ENCODE peak calls at places on chromosomes 16 and 17, in five cellular contexts. A, D, U, I and N are unnamed samples.

GRCh38 chr17:38705803-38706624 is 941 bp downstream of the MLLT6 start:
- DNase-seq in A (peak; percentile 63), I (no peak), D (no peak), U (no peak), N (no peak)

GRCh38 chr17:50118828-50119218 is 11.1 kb downstream of the SAMD14 start:
- DNase-seq in A (no peak), I (no peak), D (no peak), U (no peak), N (no peak)

GRCh38 chr17:56570199-56570598 is 23.3 kb upstream of the NOG start:
- DNase-seq in U (no peak), A (no peak), D (no peak), I (no peak), N (no peak)

GRCh38 chr16:65012357-65012756 is 109.5 kb downstream of the CDH11 start:
- DNase-seq in A (no peak), D (no peak), I (no peak), U (no peak), N (no peak)

GRCh38 chr17:59357929-59358328 is 26.5 kb downstream of the YPEL2 start:
- DNase-seq in A (no peak), U (no peak), I (no peak), D (no peak), N (no peak)

GRCh38 chr17:77783991-77784820 is 174.3 kb upstream of the TNRC6C start:
- DNase-seq in D (no peak), A (no peak), I (no peak), U (no peak), N (no peak)

GRCh38 chr17:16019347-16019746 is 19.7 kb downstream of the TTC19 start:
- DNase-seq in D (no peak), I (no peak), U (no peak), A (no peak), N (no peak)

GRCh38 chr17:37024181-37024637 is 75.5 kb downstream of the AATF start:
- DNase-seq in U (no peak), I (no peak), A (no peak), D (no peak), N (no peak)

GRCh38 chr17:549197-550040 is 165.2 kb downstream of the VPS53 start:
- DNase-seq in D (no peak), I (no peak), A (no peak), U (no peak), N (no peak)

GRCh38 chr17:13508916-13509315 is 92.8 kb downstream of the HS3ST3A1 start:
- DNase-seq in D (no peak), U (no peak), A (no peak), I (no peak), N (no peak)

GRCh38 chr17:59914274-59914854 is 21.4 kb downstream of the RPS6KB1 start:
- DNase-seq in A (peak; percentile 51), I (no peak), D (peak; percentile 6), U (no peak), N (peak; percentile 59)

GRCh38 chr16:13791095-13791494 is 128.9 kb upstream of the ERCC4 start:
- DNase-seq in D (no peak), A (no peak), U (no peak), I (no peak), N (no peak)

GRCh38 chr16:10669791-10670190 is 24.9 kb downstream of the TEKT5 start:
- DNase-seq in A (no peak), U (no peak), I (no peak), D (no peak), N (no peak)

GRCh38 chr16:10667239-10667638 is 27.5 kb downstream of the TEKT5 start:
- DNase-seq in I (no peak), U (no peak), D (no peak), A (no peak), N (no peak)

GRCh38 chr16:10671729-10672128 is 23.0 kb downstream of the TEKT5 start:
- DNase-seq in A (no peak), D (no peak), I (no peak), U (no peak), N (no peak)

GRCh38 chr16:10665166-10665565 is 29.6 kb downstream of the TEKT5 start:
- DNase-seq in A (no peak), U (no peak), I (no peak), D (no peak), N (no peak)

GRCh38 chr16:10668322-10669045 is 26.2 kb downstream of the TEKT5 start:
- DNase-seq in A (peak; percentile 64), U (no peak), I (no peak), D (no peak), N (peak; percentile 50)
- TF ChIP-seq SUZ12 in A (no peak), U (no peak), I (no peak), D (no peak), N (no peak)

GRCh38 chr16:67571464-67571863 is 9.1 kb downstream of the CTCF start:
- DNase-seq in U (no peak), I (no peak), A (no peak), D (no peak), N (no peak)
- TF ChIP-seq SUZ12 in U (no peak), I (no peak), A (no peak), D (no peak), N (no peak)

GRCh38 chr17:31190351-31190750 is 95.6 kb downstream of the NF1 start:
- DNase-seq in A (no peak), D (no peak), I (no peak), U (no peak), N (no peak)
- TF ChIP-seq SUZ12 in A (no peak), D (no peak), I (no peak), U (no peak), N (no peak)

GRCh38 chr16:24988137-24988535 is 27.0 kb downstream of the ARHGAP17 start:
- DNase-seq in I (no peak), D (no peak), A (no peak), U (no peak), N (no peak)

GRCh38 chr16:24986512-24987303 is 28.5 kb downstream of the ARHGAP17 start:
- DNase-seq in A (peak; percentile 83), D (no peak), U (no peak), I (no peak), N (no peak)

GRCh38 chr16:24989417-24989978 is 25.7 kb downstream of the ARHGAP17 start:
- DNase-seq in I (no peak), U (no peak), A (no peak), D (no peak), N (no peak)

GRCh38 chr16:24990803-24991202 is 24.4 kb downstream of the ARHGAP17 start:
- DNase-seq in I (no peak), U (no peak), D (no peak), A (no peak), N (no peak)

DNA sequence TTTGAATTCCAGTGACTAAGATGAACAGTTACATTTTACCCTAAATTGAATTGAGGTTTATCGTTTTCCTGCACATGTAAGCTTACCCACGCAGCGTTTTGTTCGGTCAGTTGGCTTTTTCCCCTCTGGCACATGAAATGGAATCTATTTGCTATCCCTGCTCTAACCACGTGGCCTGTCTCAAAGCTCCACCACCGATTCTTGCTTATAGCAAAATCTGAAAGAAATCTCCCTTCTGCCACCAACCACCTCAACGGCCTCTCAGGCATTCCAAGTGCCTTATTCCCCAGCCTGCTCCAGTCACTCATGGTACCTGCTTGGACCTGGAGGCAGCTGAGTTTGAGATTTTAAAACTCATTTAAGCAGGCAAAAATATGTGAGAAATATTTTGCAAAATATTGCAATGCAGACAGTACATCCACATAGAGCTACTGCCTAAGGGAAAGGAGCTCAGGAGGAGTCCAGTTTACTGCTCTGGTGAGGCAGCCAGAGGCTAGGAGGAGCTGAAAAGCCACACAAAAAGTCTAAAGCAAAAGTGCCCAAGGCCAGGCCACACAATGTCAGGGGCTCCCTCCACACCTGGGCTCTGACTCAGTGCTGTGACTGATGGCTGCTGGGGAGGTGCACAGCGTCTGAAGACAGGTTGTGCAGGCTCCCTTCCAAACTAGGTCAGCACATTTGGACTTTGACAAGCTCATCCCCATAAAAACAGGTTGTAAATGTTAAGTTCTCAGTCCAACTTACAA is 26.4 kb downstream of the ARHGAP17 start:
- DNase-seq in A (peak; percentile 75), U (no peak), I (no peak), D (no peak), N (peak; percentile 29)
- TF ChIP-seq SUZ12 in A (no peak), U (no peak), I (no peak), D (no peak), N (no peak)

DNA sequence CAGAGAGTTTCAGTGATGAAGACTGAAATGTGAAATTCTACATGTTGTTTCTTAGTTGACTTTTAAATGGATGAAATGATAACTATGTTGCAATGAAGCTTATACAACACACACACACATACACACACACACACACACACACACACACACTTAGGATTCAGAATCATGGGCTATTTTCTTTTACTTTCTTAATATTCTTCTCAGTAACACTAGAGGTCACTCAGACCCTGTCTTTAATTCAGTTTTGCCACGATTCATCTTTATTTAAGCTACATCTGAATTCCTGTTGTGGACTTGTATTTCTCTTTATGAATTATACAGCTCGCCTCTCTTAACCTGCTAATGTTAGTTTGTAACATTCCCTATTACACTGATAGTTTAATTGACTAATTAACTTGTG is 109.6 kb upstream of the GOT2 start:
- DNase-seq in U (peak; percentile 12), I (no peak), D (peak; percentile 18), A (peak; percentile 44), N (no peak)
- TF ChIP-seq SUZ12 in U (no peak), I (no peak), D (no peak), A (no peak), N (no peak)

DNA sequence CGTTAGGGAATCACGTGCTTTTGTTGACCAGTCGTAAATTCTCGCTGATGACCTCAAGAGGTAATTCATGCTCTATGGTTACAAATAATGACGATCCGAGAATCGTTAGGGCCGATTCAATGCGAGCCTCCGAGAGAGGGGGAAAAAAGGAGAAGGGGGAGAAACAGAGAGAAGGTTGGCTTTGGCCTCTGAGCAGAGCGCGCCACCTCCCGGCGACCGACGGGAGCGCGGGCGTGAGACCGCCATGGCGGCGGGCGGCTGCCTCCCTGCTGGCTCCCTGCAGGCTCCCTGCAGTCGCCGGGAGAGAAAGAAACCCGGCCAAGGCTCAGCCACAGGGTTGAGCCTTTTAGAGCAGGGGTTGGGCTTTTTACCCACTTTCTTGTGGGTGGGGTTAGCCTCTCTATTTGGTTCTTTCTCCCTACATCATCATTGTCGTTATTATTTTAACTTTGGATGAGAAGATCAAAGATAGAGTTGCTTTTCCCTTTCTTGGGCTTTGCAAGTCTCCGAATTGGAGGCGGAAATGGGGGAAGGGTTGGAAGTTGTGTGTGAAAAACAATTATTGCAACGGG is 347 bp upstream of the HOXB5 start:
- DNase-seq in D (peak; percentile 67), U (no peak), I (peak; percentile 51), A (peak; percentile 31), N (peak; percentile 77)
- TF ChIP-seq SUZ12 in D (peak; percentile 68), U (no peak), I (no peak), A (no peak), N (no peak)

DNA sequence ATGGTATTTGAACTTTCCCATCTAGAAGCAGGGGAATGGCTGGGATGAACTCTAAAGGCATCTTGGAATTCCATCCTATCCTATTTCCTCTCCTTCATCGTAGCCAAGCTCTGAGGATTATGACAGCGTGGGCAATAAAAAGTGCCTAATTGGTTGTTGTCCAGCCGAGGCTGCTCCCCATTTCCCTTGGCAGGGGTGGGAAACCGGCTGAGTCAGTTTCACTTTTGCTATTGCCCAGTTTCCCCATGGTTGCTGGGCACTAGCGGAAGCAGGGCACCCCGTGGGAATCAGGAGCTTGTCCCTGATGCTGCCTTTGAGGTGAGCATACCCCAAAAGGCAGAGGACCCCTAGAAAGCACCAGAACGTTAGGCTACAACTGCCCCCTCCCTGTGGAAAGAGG is 13.8 kb upstream of the SP2 start:
- DNase-seq in U (no peak), D (no peak), I (no peak), A (no peak), N (no peak)
- TF ChIP-seq SUZ12 in U (no peak), D (no peak), I (no peak), A (no peak), N (no peak)